ENCODE peak calls at places on chromosomes 16 and 17, in seven cellular contexts. One of them, this sample, is unnamed.

GRCh38 chr16:28553776-28554633 is at the start of gene SGF29:
- DNase-seq in nephron progenitor cell: peak
- DNase-seq in COR-L47: peak
- DNase-seq in naive thymus-derived CD8-positive, alpha-beta T cell: peak
- DNase-seq in heart right ventricle: peak
- DNase-seq in HTR-8/SVneo: peak
- DNase-seq in hippocampal formation: peak
- DNase-seq in this sample: peak

GRCh38 chr17:82195675-82196258 is 16.9 kb downstream of the CCDC57 start:
- DNase-seq in heart right ventricle: no peak
- DNase-seq in HTR-8/SVneo: no peak
- DNase-seq in hippocampal formation: no peak
- DNase-seq in naive thymus-derived CD8-positive, alpha-beta T cell: no peak
- DNase-seq in nephron progenitor cell: no peak
- DNase-seq in COR-L47: no peak
- DNase-seq in this sample: no peak

GRCh38 chr16:14098081-14098480 is 27.0 kb downstream of the MRTFB start:
- DNase-seq in hippocampal formation: no peak
- DNase-seq in nephron progenitor cell: no peak
- DNase-seq in HTR-8/SVneo: no peak
- DNase-seq in COR-L47: no peak
- DNase-seq in heart right ventricle: no peak
- DNase-seq in naive thymus-derived CD8-positive, alpha-beta T cell: no peak
- DNase-seq in this sample: no peak

GRCh38 chr16:535446-536405 is 8.2 kb downstream of the CAPN15 start:
- DNase-seq in heart right ventricle: no peak
- DNase-seq in naive thymus-derived CD8-positive, alpha-beta T cell: no peak
- DNase-seq in hippocampal formation: no peak
- DNase-seq in nephron progenitor cell: no peak
- DNase-seq in HTR-8/SVneo: peak
- DNase-seq in COR-L47: no peak
- DNase-seq in this sample: peak

GRCh38 chr17:80362428-80363119 is 52.4 kb upstream of the ENDOV start:
- DNase-seq in HTR-8/SVneo: no peak
- DNase-seq in hippocampal formation: no peak
- DNase-seq in heart right ventricle: peak
- DNase-seq in COR-L47: no peak
- DNase-seq in nephron progenitor cell: no peak
- DNase-seq in naive thymus-derived CD8-positive, alpha-beta T cell: no peak
- DNase-seq in this sample: peak

GRCh38 chr17:64262422-64263260 is at the start of gene TEX2:
- DNase-seq in HTR-8/SVneo: no peak
- DNase-seq in naive thymus-derived CD8-positive, alpha-beta T cell: peak
- DNase-seq in hippocampal formation: no peak
- DNase-seq in heart right ventricle: peak
- DNase-seq in COR-L47: no peak
- DNase-seq in nephron progenitor cell: peak
- DNase-seq in this sample: peak

GRCh38 chr16:1194665-1195392 is 30.2 kb downstream of the TPSG1 start:
- DNase-seq in COR-L47: no peak
- DNase-seq in heart right ventricle: no peak
- DNase-seq in HTR-8/SVneo: no peak
- DNase-seq in nephron progenitor cell: peak
- DNase-seq in hippocampal formation: no peak
- DNase-seq in naive thymus-derived CD8-positive, alpha-beta T cell: peak
- DNase-seq in this sample: no peak

GRCh38 chr17:82064433-82065192 is 991 bp downstream of the DUS1L start:
- DNase-seq in COR-L47: peak
- DNase-seq in HTR-8/SVneo: no peak
- DNase-seq in heart right ventricle: no peak
- DNase-seq in naive thymus-derived CD8-positive, alpha-beta T cell: no peak
- DNase-seq in hippocampal formation: no peak
- DNase-seq in nephron progenitor cell: no peak
- DNase-seq in this sample: peak

GRCh38 chr17:51641999-51642398 is 381.7 kb downstream of the UTP18 start:
- DNase-seq in naive thymus-derived CD8-positive, alpha-beta T cell: no peak
- DNase-seq in heart right ventricle: no peak
- DNase-seq in HTR-8/SVneo: no peak
- DNase-seq in COR-L47: no peak
- DNase-seq in hippocampal formation: no peak
- DNase-seq in nephron progenitor cell: no peak
- DNase-seq in this sample: no peak

GRCh38 chr17:81342700-81343070 is 47.6 kb upstream of the SLC38A10 start:
- DNase-seq in COR-L47: peak
- DNase-seq in heart right ventricle: no peak
- DNase-seq in nephron progenitor cell: no peak
- DNase-seq in hippocampal formation: no peak
- DNase-seq in naive thymus-derived CD8-positive, alpha-beta T cell: no peak
- DNase-seq in HTR-8/SVneo: no peak
- DNase-seq in this sample: no peak

GRCh38 chr16:19858006-19858653 is 26.5 kb downstream of the GPRC5B start:
- DNase-seq in nephron progenitor cell: no peak
- DNase-seq in hippocampal formation: no peak
- DNase-seq in naive thymus-derived CD8-positive, alpha-beta T cell: no peak
- DNase-seq in heart right ventricle: no peak
- DNase-seq in HTR-8/SVneo: no peak
- DNase-seq in COR-L47: no peak
- DNase-seq in this sample: no peak

GRCh38 chr16:54140057-54140787 is 146.4 kb downstream of the IRX3 start:
- DNase-seq in nephron progenitor cell: no peak
- DNase-seq in heart right ventricle: no peak
- DNase-seq in naive thymus-derived CD8-positive, alpha-beta T cell: no peak
- DNase-seq in hippocampal formation: no peak
- DNase-seq in COR-L47: no peak
- DNase-seq in HTR-8/SVneo: no peak
- DNase-seq in this sample: no peak

GRCh38 chr17:81153340-81153803 is 11.9 kb upstream of the PVALEF start:
- DNase-seq in COR-L47: no peak
- DNase-seq in nephron progenitor cell: no peak
- DNase-seq in hippocampal formation: peak
- DNase-seq in heart right ventricle: peak
- DNase-seq in naive thymus-derived CD8-positive, alpha-beta T cell: no peak
- DNase-seq in HTR-8/SVneo: no peak
- DNase-seq in this sample: peak

GRCh38 chr16:72236866-72237265 is 64.9 kb upstream of the PMFBP1 start:
- DNase-seq in hippocampal formation: no peak
- DNase-seq in COR-L47: no peak
- DNase-seq in heart right ventricle: no peak
- DNase-seq in naive thymus-derived CD8-positive, alpha-beta T cell: no peak
- DNase-seq in nephron progenitor cell: no peak
- DNase-seq in HTR-8/SVneo: no peak
- DNase-seq in this sample: no peak

GRCh38 chr17:48131216-48131824 is 23.8 kb downstream of the SNX11 start:
- DNase-seq in naive thymus-derived CD8-positive, alpha-beta T cell: peak
- DNase-seq in hippocampal formation: peak
- DNase-seq in nephron progenitor cell: peak
- DNase-seq in HTR-8/SVneo: peak
- DNase-seq in COR-L47: peak
- DNase-seq in heart right ventricle: peak
- DNase-seq in this sample: no peak

GRCh38 chr16:2457267-2457666 is 2.6 kb upstream of the TEDC2 start:
- DNase-seq in hippocampal formation: no peak
- DNase-seq in nephron progenitor cell: no peak
- DNase-seq in naive thymus-derived CD8-positive, alpha-beta T cell: no peak
- DNase-seq in COR-L47: no peak
- DNase-seq in heart right ventricle: no peak
- DNase-seq in HTR-8/SVneo: no peak
- DNase-seq in this sample: no peak

GRCh38 chr16:84357191-84357651 is 11.1 kb upstream of the ATP2C2 start:
- DNase-seq in hippocampal formation: peak
- DNase-seq in COR-L47: no peak
- DNase-seq in HTR-8/SVneo: peak
- DNase-seq in heart right ventricle: no peak
- DNase-seq in nephron progenitor cell: no peak
- DNase-seq in naive thymus-derived CD8-positive, alpha-beta T cell: no peak
- DNase-seq in this sample: no peak

GRCh38 chr17:56540791-56541190 is 52.7 kb upstream of the NOG start:
- DNase-seq in COR-L47: no peak
- DNase-seq in heart right ventricle: no peak
- DNase-seq in HTR-8/SVneo: peak
- DNase-seq in hippocampal formation: no peak
- DNase-seq in nephron progenitor cell: no peak
- DNase-seq in naive thymus-derived CD8-positive, alpha-beta T cell: no peak
- DNase-seq in this sample: no peak

GRCh38 chr16:53864819-53865491 is 161.0 kb downstream of the FTO start:
- DNase-seq in nephron progenitor cell: no peak
- DNase-seq in heart right ventricle: no peak
- DNase-seq in HTR-8/SVneo: no peak
- DNase-seq in hippocampal formation: no peak
- DNase-seq in COR-L47: peak
- DNase-seq in naive thymus-derived CD8-positive, alpha-beta T cell: no peak
- DNase-seq in this sample: no peak

GRCh38 chr16:89323120-89323960 is 105.8 kb downstream of the ZNF778 start:
- DNase-seq in heart right ventricle: no peak
- DNase-seq in nephron progenitor cell: no peak
- DNase-seq in COR-L47: no peak
- DNase-seq in HTR-8/SVneo: no peak
- DNase-seq in naive thymus-derived CD8-positive, alpha-beta T cell: no peak
- DNase-seq in hippocampal formation: no peak
- DNase-seq in this sample: peak

GRCh38 chr16:66503030-66503429 is 46.9 kb downstream of the TK2 start:
- DNase-seq in HTR-8/SVneo: no peak
- DNase-seq in COR-L47: no peak
- DNase-seq in heart right ventricle: no peak
- DNase-seq in nephron progenitor cell: no peak
- DNase-seq in naive thymus-derived CD8-positive, alpha-beta T cell: no peak
- DNase-seq in hippocampal formation: no peak
- DNase-seq in this sample: no peak

GRCh38 chr16:75559564-75560372 is 3.7 kb upstream of the TMEM231 start:
- DNase-seq in heart right ventricle: peak
- DNase-seq in hippocampal formation: no peak
- DNase-seq in HTR-8/SVneo: no peak
- DNase-seq in nephron progenitor cell: peak
- DNase-seq in COR-L47: no peak
- DNase-seq in naive thymus-derived CD8-positive, alpha-beta T cell: no peak
- DNase-seq in this sample: no peak

GRCh38 chr17:11319894-11320293 is 78.9 kb downstream of the SHISA6 start:
- DNase-seq in naive thymus-derived CD8-positive, alpha-beta T cell: no peak
- DNase-seq in COR-L47: no peak
- DNase-seq in nephron progenitor cell: no peak
- DNase-seq in HTR-8/SVneo: no peak
- DNase-seq in heart right ventricle: no peak
- DNase-seq in hippocampal formation: no peak
- DNase-seq in this sample: no peak

GRCh38 chr17:49388290-49388640 is 26.2 kb upstream of the ZNF652 start:
- DNase-seq in heart right ventricle: no peak
- DNase-seq in hippocampal formation: no peak
- DNase-seq in nephron progenitor cell: no peak
- DNase-seq in HTR-8/SVneo: no peak
- DNase-seq in naive thymus-derived CD8-positive, alpha-beta T cell: peak
- DNase-seq in COR-L47: no peak
- DNase-seq in this sample: no peak

GRCh38 chr17:34299017-34299416 is 13.5 kb downstream of the CCL11 start:
- DNase-seq in naive thymus-derived CD8-positive, alpha-beta T cell: no peak
- DNase-seq in HTR-8/SVneo: no peak
- DNase-seq in COR-L47: no peak
- DNase-seq in nephron progenitor cell: no peak
- DNase-seq in heart right ventricle: no peak
- DNase-seq in hippocampal formation: no peak
- DNase-seq in this sample: no peak

GRCh38 chr17:1485311-1485747 is 7.2 kb downstream of the MYO1C start:
- DNase-seq in hippocampal formation: no peak
- DNase-seq in COR-L47: no peak
- DNase-seq in HTR-8/SVneo: no peak
- DNase-seq in naive thymus-derived CD8-positive, alpha-beta T cell: no peak
- DNase-seq in nephron progenitor cell: peak
- DNase-seq in heart right ventricle: peak
- DNase-seq in this sample: peak

GRCh38 chr17:76958974-76959373 is 90.8 kb downstream of the MGAT5B start:
- DNase-seq in HTR-8/SVneo: no peak
- DNase-seq in naive thymus-derived CD8-positive, alpha-beta T cell: no peak
- DNase-seq in hippocampal formation: no peak
- DNase-seq in heart right ventricle: no peak
- DNase-seq in COR-L47: no peak
- DNase-seq in nephron progenitor cell: no peak
- DNase-seq in this sample: no peak

GRCh38 chr16:65388592-65388991 is 266.7 kb upstream of the CDH11 start:
- DNase-seq in naive thymus-derived CD8-positive, alpha-beta T cell: no peak
- DNase-seq in hippocampal formation: no peak
- DNase-seq in HTR-8/SVneo: no peak
- DNase-seq in COR-L47: no peak
- DNase-seq in nephron progenitor cell: no peak
- DNase-seq in heart right ventricle: no peak
- DNase-seq in this sample: no peak

GRCh38 chr17:44604149-44605115 is 47.1 kb downstream of the FZD2 start:
- DNase-seq in COR-L47: no peak
- DNase-seq in hippocampal formation: no peak
- DNase-seq in naive thymus-derived CD8-positive, alpha-beta T cell: no peak
- DNase-seq in nephron progenitor cell: no peak
- DNase-seq in heart right ventricle: no peak
- DNase-seq in HTR-8/SVneo: no peak
- DNase-seq in this sample: no peak

GRCh38 chr16:11742041-11742535 is 569 bp downstream of the TXNDC11 start:
- DNase-seq in COR-L47: no peak
- DNase-seq in naive thymus-derived CD8-positive, alpha-beta T cell: no peak
- DNase-seq in nephron progenitor cell: no peak
- DNase-seq in hippocampal formation: peak
- DNase-seq in heart right ventricle: peak
- DNase-seq in HTR-8/SVneo: peak
- DNase-seq in this sample: peak

GRCh38 chr16:11588321-11589244 is 1.9 kb upstream of the LITAF start:
- DNase-seq in heart right ventricle: no peak
- DNase-seq in nephron progenitor cell: no peak
- DNase-seq in hippocampal formation: no peak
- DNase-seq in COR-L47: no peak
- DNase-seq in naive thymus-derived CD8-positive, alpha-beta T cell: no peak
- DNase-seq in HTR-8/SVneo: no peak
- DNase-seq in this sample: no peak

GRCh38 chr17:16886655-16887322 is 85.1 kb downstream of the TNFRSF13B start:
- DNase-seq in hippocampal formation: no peak
- DNase-seq in nephron progenitor cell: no peak
- DNase-seq in naive thymus-derived CD8-positive, alpha-beta T cell: no peak
- DNase-seq in HTR-8/SVneo: no peak
- DNase-seq in heart right ventricle: no peak
- DNase-seq in COR-L47: no peak
- DNase-seq in this sample: no peak

GRCh38 chr16:85017151-85017550 is 5.8 kb upstream of the ZDHHC7 start:
- DNase-seq in hippocampal formation: no peak
- DNase-seq in heart right ventricle: no peak
- DNase-seq in HTR-8/SVneo: no peak
- DNase-seq in COR-L47: no peak
- DNase-seq in nephron progenitor cell: no peak
- DNase-seq in naive thymus-derived CD8-positive, alpha-beta T cell: no peak
- DNase-seq in this sample: no peak

This sample was measured in psoas muscle.